ENCODE peak calls at places on chromosomes 6 and 20, in eight cellular contexts. P is HCT116; X is body of pancreas; Y is Panc1; S is CD4-positive, alpha-beta T cell; J is IMR-90; I is upper lobe of right lung; T is heart right ventricle. K is an unnamed sample.
A peak's percentile ranks its signal among the peaks of the same experiment; 100 is the strongest.

GRCh38 chr6:107418118-107418517 is 41.2 kb downstream of the PDSS2 start:
- ATAC-seq in I (peak; percentile 37), P (peak; percentile 84), T (no peak), Y (peak; percentile 89), J (peak; percentile 49), X (no peak), S (no peak), K (no peak)

GRCh38 chr6:160036790-160037206 is 67.9 kb downstream of the IGF2R start:
- ATAC-seq in S (no peak), J (peak; percentile 79), T (peak; percentile 60), X (peak; percentile 39), P (no peak), I (no peak), Y (no peak), K (peak; percentile 83)

GRCh38 chr6:159023893-159024292 is 20.9 kb downstream of the TAGAP start:
- ATAC-seq in J (no peak), Y (no peak), I (no peak), T (no peak), S (no peak), P (no peak), X (no peak), K (no peak)

GRCh38 chr6:139112561-139112960 is 22.3 kb upstream of the HECA start:
- ATAC-seq in P (no peak), J (no peak), T (no peak), I (no peak), Y (no peak), S (no peak), X (no peak), K (no peak)

GRCh38 chr6:170314983-170315382 is 8.4 kb downstream of the FAM120B start:
- ATAC-seq in Y (no peak), S (no peak), X (no peak), P (no peak), I (no peak), J (no peak), T (peak; percentile 35), K (no peak)

GRCh38 chr20:62408055-62408454 is 970 bp upstream of the CABLES2 start:
- ATAC-seq in T (no peak), J (no peak), S (no peak), Y (no peak), I (no peak), P (no peak), X (no peak), K (no peak)

GRCh38 chr6:38213275-38213674 is 393.7 kb downstream of the ZFAND3 start:
- ATAC-seq in Y (peak; percentile 49), S (no peak), X (no peak), P (no peak), J (no peak), I (no peak), T (peak; percentile 73), K (no peak)

GRCh38 chr20:10842116-10842515 is 168.3 kb upstream of the JAG1 start:
- ATAC-seq in S (no peak), X (no peak), Y (no peak), P (no peak), I (no peak), J (no peak), T (no peak), K (no peak)

GRCh38 chr6:43608310-43608763 is 20.7 kb downstream of the GTPBP2 start:
- ATAC-seq in P (peak; percentile 87), T (peak; percentile 60), X (peak; percentile 50), S (peak; percentile 48), Y (peak; percentile 86), J (peak; percentile 81), I (peak; percentile 83), K (peak; percentile 58)

GRCh38 chr20:2671977-2672376 is 8.0 kb upstream of the IDH3B start:
- ATAC-seq in T (no peak), S (no peak), Y (no peak), J (no peak), I (no peak), X (no peak), P (peak; percentile 73), K (no peak)
- TF ChIP-seq CTCF in T (no peak), S (no peak), Y (no peak), J (peak; percentile 12), I (no peak), X (no peak), P (peak; percentile 61), K (no peak)

GRCh38 chr20:43473058-43473704 is 15.5 kb downstream of the SRSF6 start:
- ATAC-seq in Y (no peak), P (no peak), S (no peak), I (no peak), X (no peak), T (no peak), J (no peak), K (no peak)

GRCh38 chr20:43477634-43478033 is 19.9 kb downstream of the SRSF6 start:
- ATAC-seq in T (no peak), I (no peak), J (no peak), P (no peak), S (no peak), X (no peak), Y (no peak), K (no peak)

GRCh38 chr20:43477193-43477592 is 19.5 kb downstream of the SRSF6 start:
- ATAC-seq in Y (peak; percentile 34), I (no peak), X (no peak), P (no peak), S (no peak), J (no peak), T (no peak), K (no peak)
- H3K27ac ChIP-seq in Y (no peak overlapping the region), I (no peak overlapping the region), X (no peak overlapping the region), P (no peak overlapping the region), S (no peak overlapping the region), J (no peak overlapping the region), T (no peak overlapping the region), K (no peak overlapping the region)

DNA sequence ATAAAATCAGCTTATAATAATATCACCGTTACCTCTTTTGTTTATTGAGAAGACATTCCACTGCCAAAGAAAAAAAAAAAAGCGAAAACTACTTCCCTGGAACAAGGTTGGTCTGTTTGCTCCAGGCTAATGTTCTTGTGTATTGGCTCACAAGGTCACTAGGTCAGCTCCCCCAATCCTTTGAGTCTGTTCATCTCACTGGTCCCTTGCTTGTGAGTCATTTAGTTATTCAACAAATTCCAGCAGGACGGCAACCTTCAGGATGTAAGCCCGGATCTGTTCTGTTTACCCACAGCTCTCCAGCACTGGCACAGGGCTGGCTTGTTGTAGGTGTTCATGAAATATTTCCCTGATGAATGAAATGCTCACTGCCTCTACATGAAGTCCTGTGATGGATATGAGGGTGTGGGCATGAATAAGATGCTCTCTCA is 3.3 kb downstream of the ARHGAP40 start:
- ATAC-seq in Y (no peak), P (no peak), J (peak; percentile 59), X (no peak), T (no peak), S (no peak), I (peak; percentile 57), K (no peak)
- H3K27me3 ChIP-seq in Y (peaks cover 9% of the 10 kb centered on the region), P (no peaks in the 10 kb centered on the region), J (peaks cover 48% of the 10 kb centered on the region), X (no peaks in the 10 kb centered on the region), T (peaks cover 64% of the 10 kb centered on the region), S (peaks cover 49% of the 10 kb centered on the region), I (peaks cover 35% of the 10 kb centered on the region), K (peaks cover 87% of the 10 kb centered on the region)

DNA sequence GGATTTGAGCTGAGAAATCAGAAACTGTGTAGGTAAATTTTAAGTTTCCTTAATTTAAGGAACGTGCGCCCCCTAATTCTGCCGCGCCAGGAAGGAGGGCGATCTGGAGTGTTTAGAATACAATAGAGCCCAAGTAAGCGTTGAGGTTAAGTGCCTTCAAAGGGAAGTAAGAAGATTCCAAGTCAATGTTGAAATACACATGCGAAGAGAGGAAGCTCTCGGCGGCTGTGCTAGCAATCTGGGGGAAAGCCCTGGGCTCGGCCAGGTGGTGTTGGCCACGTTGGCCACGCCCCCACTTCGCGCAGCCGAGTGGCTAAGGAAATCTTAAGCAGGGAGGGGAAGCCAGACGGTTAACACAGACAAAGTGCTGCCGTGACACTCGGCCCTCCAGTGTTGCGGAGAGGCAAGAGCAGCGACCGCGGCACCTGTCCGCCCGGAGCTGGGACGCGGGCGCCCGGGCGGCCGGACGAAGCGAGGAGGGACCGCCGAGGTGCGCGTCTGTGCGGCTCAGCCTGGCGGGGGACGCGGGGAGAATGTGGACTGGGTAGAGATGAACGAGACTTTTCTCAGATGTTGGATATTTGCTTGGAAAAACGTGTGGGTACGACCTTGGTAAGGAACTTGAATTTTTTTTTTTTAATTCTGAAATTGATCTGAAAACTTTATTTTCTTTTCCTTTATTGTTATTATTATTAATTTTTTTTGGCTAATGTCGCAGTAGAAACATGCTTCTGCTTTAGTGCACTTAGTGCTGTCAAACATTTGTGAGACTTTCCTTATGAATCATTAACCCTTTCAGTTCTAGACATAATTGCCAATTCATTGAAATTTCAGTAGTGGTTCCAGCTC is at the start of gene PRDM1:
- ATAC-seq in P (peak; percentile 91), J (peak; percentile 20), Y (peak; percentile 95), I (peak; percentile 97), T (peak; percentile 79), S (peak; percentile 83), X (peak; percentile 93), K (peak; percentile 57)
- TF ChIP-seq CTCF in P (peak; percentile 11), J (peak; percentile 15), Y (peak; percentile 58), I (peak; percentile 34), T (peak; percentile 29), S (peak; percentile 14), X (peak; percentile 44), K (peak; percentile 20)

DNA sequence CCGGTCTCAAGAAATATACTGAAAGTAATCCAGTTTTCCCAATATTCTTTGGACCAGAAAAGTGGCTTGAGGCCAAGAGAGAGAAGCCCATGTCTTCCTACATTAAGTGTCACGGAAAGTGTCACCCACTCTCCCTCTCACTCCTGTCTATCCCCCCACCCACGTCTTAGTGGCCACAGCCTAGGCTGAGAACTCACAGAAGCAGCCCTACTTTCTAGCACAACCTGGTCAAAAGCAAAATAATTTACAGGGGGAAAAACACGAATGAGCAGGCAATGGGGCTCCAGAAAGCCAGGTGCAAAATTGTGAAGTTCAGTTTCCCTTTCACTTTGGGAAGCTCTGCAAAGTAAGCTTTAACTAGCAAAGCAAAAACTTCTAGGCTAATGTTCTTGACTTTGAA is 118.0 kb downstream of the OPRM1 start:
- ATAC-seq in Y (no peak), J (no peak), I (no peak), T (no peak), S (peak; percentile 11), X (no peak), P (no peak), K (no peak)
- H3K27ac ChIP-seq in Y (no peak overlapping the region), J (no peak overlapping the region), I (peak overlapping the region; percentile 17), T (no peak overlapping the region), S (peak overlapping the region; percentile 75), X (no peak overlapping the region), P (no peak overlapping the region), K (no peak overlapping the region)

DNA sequence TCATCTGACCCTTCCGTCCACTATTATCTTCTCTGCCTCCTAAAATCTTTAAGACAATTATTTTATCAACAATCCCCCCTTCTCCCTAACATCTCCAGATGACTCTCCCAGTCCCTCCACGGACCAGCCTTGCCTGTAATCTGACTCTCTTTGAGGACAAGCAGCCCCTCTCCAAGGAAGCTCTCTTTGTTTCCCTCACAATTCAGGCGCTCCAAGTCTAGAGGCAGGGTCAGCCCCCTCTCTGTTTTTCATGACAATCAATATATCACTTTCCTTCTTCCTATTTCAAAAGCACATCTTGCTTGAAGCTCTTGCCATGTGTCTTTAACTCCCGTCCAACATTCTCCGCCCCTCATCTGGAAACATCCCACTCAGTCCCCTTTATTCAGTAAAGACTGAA is 393.3 kb upstream of the SULF2 start:
- ATAC-seq in I (no peak), S (no peak), T (no peak), Y (no peak), P (no peak), J (no peak), X (no peak), K (no peak)
- H3K27me3 ChIP-seq in I (no peaks in the 10 kb centered on the region), S (no peaks in the 10 kb centered on the region), T (no peaks in the 10 kb centered on the region), Y (peaks cover 16% of the 10 kb centered on the region), P (peaks cover 13% of the 10 kb centered on the region), J (peaks cover 2% of the 10 kb centered on the region), X (no peaks in the 10 kb centered on the region), K (no peaks in the 10 kb centered on the region)

K was measured in gastroesophageal sphincter.